ENCODE peak calls at places on chromosome 1, in nine cellular contexts. Z, X, U, R, S, N, A, O and L are unnamed samples.

GRCh38 chr1:76948846-76949245 is 81.6 kb downstream of the ST6GALNAC5 start:
- DNase-seq in N (no peak), Z (no peak), R (no peak), U (peak; percentile 8), O (no peak), X (no peak), S (no peak), A (no peak), L (no peak)

GRCh38 chr1:31593770-31594632 is 17.7 kb downstream of the TINAGL1 start:
- DNase-seq in N (peak; percentile 76), R (peak; percentile 71), A (peak; percentile 80), Z (peak; percentile 68), X (peak; percentile 87), O (peak; percentile 81), S (peak; percentile 78), U (peak; percentile 83), L (no peak)

GRCh38 chr1:229085291-229085690 is 185.6 kb upstream of the RAB4A start:
- DNase-seq in X (no peak), Z (no peak), S (no peak), O (no peak), N (no peak), U (no peak), R (no peak), A (no peak), L (no peak)

GRCh38 chr1:67921725-67922489 is 88.6 kb upstream of the GNG12 start:
- DNase-seq in R (no peak), Z (no peak), S (peak; percentile 68), N (no peak), O (no peak), U (peak; percentile 8), X (no peak), A (peak; percentile 63), L (peak; percentile 55)

GRCh38 chr1:41385398-41386189 is 24.4 kb downstream of the FOXO6 start:
- DNase-seq in A (no peak), U (no peak), Z (no peak), R (no peak), N (no peak), O (no peak), S (no peak), X (no peak), L (no peak)

GRCh38 chr1:223423641-223424233 is 30.5 kb downstream of the CCDC185 start:
- DNase-seq in S (no peak), A (peak; percentile 31), N (peak; percentile 28), X (no peak), R (no peak), U (peak; percentile 74), O (no peak), Z (peak; percentile 6), L (no peak)

GRCh38 chr1:161175771-161176453 is 1.4 kb downstream of the B4GALT3 start:
- DNase-seq in R (peak; percentile 62), O (no peak), Z (no peak), U (no peak), S (no peak), N (no peak), A (no peak), X (no peak), L (no peak)

GRCh38 chr1:114122891-114123621 is 30.6 kb downstream of the SYT6 start:
- DNase-seq in R (no peak), X (peak; percentile 40), U (peak; percentile 88), N (no peak), S (no peak), A (peak; percentile 11), O (no peak), Z (peak; percentile 10), L (peak; percentile 75)

GRCh38 chr1:65527672-65528071 is 107.2 kb downstream of the LEPR start:
- DNase-seq in X (no peak), U (peak; percentile 79), O (no peak), S (peak; percentile 48), A (peak; percentile 67), N (no peak), R (no peak), Z (peak; percentile 55), L (no peak)

GRCh38 chr1:155135416-155136197 is at the start of gene SLC50A1:
- DNase-seq in A (peak; percentile 98), S (peak; percentile 95), R (peak; percentile 92), X (peak; percentile 96), U (peak; percentile 97), O (peak; percentile 94), Z (peak; percentile 97), N (peak; percentile 90), L (no peak)

GRCh38 chr1:167333114-167333513 is 112.4 kb downstream of the POU2F1 start:
- DNase-seq in Z (no peak), O (no peak), S (no peak), U (no peak), N (no peak), A (no peak), R (peak; percentile 36), X (no peak), L (no peak)
- H3K4me2 ChIP-seq in Z (no peak overlapping the region), O (no peak overlapping the region), S (no peak overlapping the region), U (no peak overlapping the region), N (no peak overlapping the region), A (no peak overlapping the region), R (peak overlapping the region; percentile 99), X (no peak overlapping the region), L (no peak overlapping the region)

DNA sequence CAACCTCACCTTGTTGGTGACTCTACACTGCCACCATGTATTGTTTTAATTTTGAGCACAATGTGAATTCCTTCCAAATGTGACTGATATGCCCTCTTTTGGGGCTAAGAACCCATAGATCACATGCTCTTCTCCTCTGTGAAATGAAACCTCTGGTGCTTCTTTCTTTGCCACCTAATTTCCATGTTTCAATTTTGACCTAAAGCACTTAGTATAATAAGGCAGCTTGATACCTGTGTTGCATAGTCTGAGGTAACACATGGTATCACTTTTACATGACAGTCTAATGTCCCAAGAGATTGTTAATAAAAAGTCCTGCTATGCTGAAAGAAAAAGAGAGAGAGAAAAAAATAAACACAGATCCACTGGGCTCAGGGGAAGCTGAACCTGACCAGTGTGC is 24.2 kb downstream of the CLEC20A start:
- DNase-seq in U (no peak), S (no peak), R (no peak), N (no peak), X (no peak), O (no peak), A (no peak), Z (no peak), L (no peak)
- H3K4me2 ChIP-seq in U (no peak overlapping the region), S (no peak overlapping the region), R (no peak overlapping the region), N (no peak overlapping the region), X (no peak overlapping the region), O (no peak overlapping the region), A (no peak overlapping the region), Z (no peak overlapping the region), L (no peak overlapping the region)

GRCh38 chr1:59693431-59693830 is 121.3 kb upstream of the HOOK1 start:
- DNase-seq in O (no peak), N (no peak), A (no peak), Z (no peak), U (no peak), X (no peak), S (no peak), R (no peak), L (no peak)
- H3K4me2 ChIP-seq in O (no peak overlapping the region), N (no peak overlapping the region), A (no peak overlapping the region), Z (no peak overlapping the region), U (peak overlapping the region; percentile 38), X (no peak overlapping the region), S (no peak overlapping the region), R (no peak overlapping the region), L (no peak overlapping the region)

GRCh38 chr1:225477296-225477911 is 49.6 kb upstream of the LBR start:
- DNase-seq in O (no peak), N (no peak), R (no peak), U (no peak), X (no peak), Z (no peak), A (no peak), S (no peak), L (no peak)

GRCh38 chr1:225476100-225476511 is 48.3 kb upstream of the LBR start:
- DNase-seq in X (no peak), N (no peak), S (no peak), A (no peak), Z (no peak), R (no peak), O (no peak), U (no peak), L (no peak)

GRCh38 chr1:225474439-225474985 is 46.7 kb upstream of the LBR start:
- DNase-seq in A (no peak), Z (no peak), X (no peak), U (no peak), R (no peak), N (no peak), S (no peak), O (no peak), L (no peak)

GRCh38 chr1:225476538-225476988 is 48.7 kb upstream of the LBR start:
- DNase-seq in R (no peak), S (no peak), N (no peak), U (no peak), A (no peak), O (no peak), Z (no peak), X (no peak), L (no peak)

DNA sequence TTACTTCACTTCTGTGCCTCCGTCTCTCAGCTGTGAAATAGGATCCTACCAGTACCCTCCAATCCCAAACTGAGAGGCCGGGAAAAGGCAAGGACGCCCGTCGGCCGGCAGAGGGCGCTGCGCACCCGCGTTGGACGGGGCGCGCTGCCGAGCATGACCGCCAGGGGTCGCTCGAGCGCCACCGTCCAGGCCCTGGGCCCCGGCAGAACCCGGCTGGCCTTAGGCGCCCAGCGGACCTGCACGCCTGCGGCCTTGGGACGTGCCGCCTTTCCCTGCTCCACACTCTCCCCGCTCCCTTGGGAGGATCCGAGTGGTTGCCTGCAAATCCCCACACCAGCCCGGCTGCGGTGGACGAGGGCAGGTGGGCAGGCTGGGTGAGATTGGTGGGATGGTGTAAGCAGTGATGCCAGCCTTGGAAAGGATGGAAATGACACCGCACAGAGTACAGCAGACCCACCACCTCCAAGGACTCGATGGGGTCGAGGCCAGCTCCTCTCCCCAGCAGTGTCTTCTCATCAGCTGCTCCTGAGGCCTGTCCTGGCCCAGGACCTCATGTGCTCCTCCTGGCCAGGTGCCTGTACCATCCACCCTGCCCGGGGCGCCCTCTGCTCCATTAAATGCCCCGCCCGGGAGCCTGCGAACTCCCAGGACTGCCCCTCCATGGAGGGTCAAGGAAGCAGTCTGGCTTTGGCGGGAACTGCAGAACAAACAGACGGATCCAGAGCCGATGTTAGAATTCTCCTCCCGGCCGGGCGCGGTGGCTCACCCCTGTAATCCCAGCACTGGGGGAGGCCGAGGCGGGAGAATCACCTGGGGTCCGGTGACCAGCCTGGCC is 47.4 kb upstream of the LBR start:
- DNase-seq in Z (peak; percentile 56), U (peak; percentile 73), A (peak; percentile 47), R (peak; percentile 70), X (peak; percentile 73), S (peak; percentile 89), O (peak; percentile 86), N (peak; percentile 71), L (no peak)
- H3K4me2 ChIP-seq in Z (peak overlapping the region; percentile 24), U (peak overlapping the region; percentile 30), A (peak overlapping the region; percentile 34), R (peak overlapping the region; percentile 52), X (no peak overlapping the region), S (peak overlapping the region; percentile 47), O (peak overlapping the region; percentile 78), N (peak overlapping the region; percentile 66), L (peak overlapping the region; percentile 67)

DNA sequence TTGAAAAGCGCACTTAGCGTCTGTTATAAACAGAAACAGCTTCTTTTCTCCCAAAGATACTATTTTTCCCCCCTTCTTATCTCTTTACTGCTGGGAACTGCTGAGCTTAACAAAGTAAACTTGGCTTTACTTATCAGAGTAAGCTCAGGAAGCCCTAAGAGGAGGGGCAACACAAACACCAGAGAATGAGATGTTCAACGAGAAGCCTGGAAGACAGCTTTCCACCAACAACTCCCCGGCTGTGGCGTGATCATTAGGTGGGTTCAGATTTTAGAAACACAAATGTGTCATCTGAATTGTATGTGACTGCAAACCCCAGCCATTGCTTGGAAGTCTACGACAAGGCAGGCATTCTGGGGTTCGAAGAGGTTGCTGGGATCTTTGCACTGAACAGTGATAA is 181.2 kb upstream of the ESRRG start:
- DNase-seq in R (no peak), Z (no peak), S (no peak), N (no peak), X (peak; percentile 89), A (no peak), U (no peak), O (no peak), L (no peak)
- H3K4me2 ChIP-seq in R (no peak overlapping the region), Z (no peak overlapping the region), S (no peak overlapping the region), N (no peak overlapping the region), X (no peak overlapping the region), A (no peak overlapping the region), U (no peak overlapping the region), O (no peak overlapping the region), L (no peak overlapping the region)